ENCODE peak calls at places on chromosomes 6 and 20, in six cellular contexts. U, B, Z, E, M and K are unnamed samples.

GRCh38 chr6:4322846-4323309 is 187.5 kb upstream of the ECI2 start:
- DNase-seq in U (no peak), B (no peak), Z (no peak), E (no peak), M (no peak), K (no peak)

GRCh38 chr6:48113130-48113529 is 2.1 kb upstream of the PTCHD4 start:
- DNase-seq in U (no peak), B (no peak), Z (no peak), E (no peak), M (no peak), K (no peak)

GRCh38 chr6:37994238-37994637 is 174.7 kb downstream of the ZFAND3 start:
- DNase-seq in U (no peak), B (no peak), Z (peak; percentile 62), E (no peak), M (no peak), K (no peak)

GRCh38 chr6:145015739-145016558 is 719.4 kb downstream of the EPM2A start:
- DNase-seq in U (no peak), B (no peak), Z (peak; percentile 95), E (peak; percentile 87), M (peak; percentile 37), K (peak; percentile 22)

GRCh38 chr20:46350201-46350985 is 42.1 kb upstream of the CDH22 start:
- DNase-seq in U (peak; percentile 70), B (no peak), Z (peak; percentile 87), E (peak; percentile 81), M (peak; percentile 81), K (peak; percentile 84)

GRCh38 chr6:157116420-157116819 is 206.9 kb downstream of the TMEM242 start:
- DNase-seq in U (no peak), B (no peak), Z (no peak), E (no peak), M (no peak), K (no peak)

GRCh38 chr6:56220078-56220477 is 27.3 kb downstream of the COL21A1 start:
- DNase-seq in U (no peak), B (no peak), Z (no peak), E (no peak), M (no peak), K (no peak)

GRCh38 chr6:25288518-25288917 is 9.3 kb downstream of the CARMIL1 start:
- DNase-seq in U (no peak), B (no peak), Z (no peak), E (no peak), M (no peak), K (no peak)

GRCh38 chr6:15247750-15248450 is 2.0 kb downstream of the JARID2 start:
- DNase-seq in U (peak; percentile 57), B (peak; percentile 60), Z (peak; percentile 64), E (no peak), M (peak; percentile 71), K (peak; percentile 54)

GRCh38 chr20:25310921-25311728 is 63.2 kb downstream of the PYGB start:
- DNase-seq in U (no peak), B (no peak), Z (peak; percentile 51), E (no peak), M (no peak), K (peak; percentile 22)

GRCh38 chr20:32743237-32744112 is at the start of gene COMMD7:
- DNase-seq in U (peak; percentile 90), B (peak; percentile 54), Z (peak; percentile 42), E (no peak), M (peak; percentile 84), K (peak; percentile 71)

GRCh38 chr6:34236423-34237315 is at the start of gene HMGA1:
- DNase-seq in U (peak; percentile 83), B (peak; percentile 89), Z (peak; percentile 89), E (no peak), M (peak; percentile 98), K (peak; percentile 98)

GRCh38 chr6:34233867-34234266 is 2.8 kb upstream of the HMGA1 start:
- DNase-seq in U (no peak), B (no peak), Z (no peak), E (no peak), M (no peak), K (no peak)

GRCh38 chr6:34235605-34236422 is 859 bp upstream of the HMGA1 start:
- DNase-seq in U (no peak), B (peak; percentile 66), Z (peak; percentile 85), E (peak; percentile 77), M (peak; percentile 83), K (peak; percentile 80)

GRCh38 chr6:34232901-34233300 is 3.8 kb upstream of the HMGA1 start:
- DNase-seq in U (no peak), B (no peak), Z (no peak), E (no peak), M (no peak), K (no peak)

DNA sequence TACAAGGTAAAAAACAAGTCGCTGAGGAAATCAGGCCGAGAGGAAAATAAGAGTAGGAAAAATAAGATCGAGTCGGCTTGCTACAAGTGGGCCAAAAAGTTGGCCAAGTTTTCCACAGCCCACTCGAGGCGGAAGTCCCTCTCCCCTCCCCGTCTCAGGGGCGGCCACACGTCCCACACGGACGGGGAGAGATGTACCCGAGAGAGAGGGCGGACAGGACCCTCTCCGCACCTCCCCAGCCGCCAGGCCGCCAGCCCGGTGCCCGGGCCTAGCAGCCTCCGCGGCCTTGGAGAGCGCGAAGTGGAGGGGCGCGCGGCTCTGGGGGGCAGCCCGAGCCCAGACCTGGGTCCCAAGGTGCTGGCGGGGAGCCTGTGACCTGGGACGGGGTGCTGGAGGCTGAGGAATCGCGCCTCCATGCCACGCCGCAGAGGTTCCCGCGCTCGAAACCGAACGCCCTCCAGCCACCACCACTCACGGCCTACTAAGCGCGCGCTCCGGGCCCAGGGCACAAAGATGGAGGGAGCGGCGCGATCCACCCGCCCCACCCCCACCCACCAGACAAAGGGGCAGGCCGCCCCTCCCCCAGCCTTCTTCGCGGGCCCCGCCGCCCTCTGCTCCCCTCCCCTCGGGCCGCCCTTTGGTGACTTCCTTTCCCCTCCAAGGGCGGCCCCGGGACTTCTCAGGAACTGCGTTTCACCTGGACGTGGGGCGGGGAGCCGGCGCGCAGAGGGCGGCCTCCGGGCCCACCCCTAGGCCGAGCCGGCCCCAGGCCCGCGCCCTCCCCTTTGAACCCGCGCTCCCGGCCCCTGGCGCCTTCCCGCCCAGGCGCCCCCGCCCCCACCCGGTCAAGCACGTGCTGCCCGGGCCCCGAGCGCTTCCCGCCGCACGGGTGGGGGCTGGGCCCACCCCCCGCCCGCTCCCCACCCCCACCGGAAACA is 1.7 kb upstream of the HMGA1 start:
- DNase-seq in U (peak; percentile 96), B (no peak), Z (no peak), E (no peak), M (peak; percentile 70), K (peak; percentile 60)
- TF ChIP-seq CTCF in U (no peak), B (no peak), Z (no peak), E (no peak), M (no peak), K (no peak)

GRCh38 chr20:3781153-3781910 is at the start of gene SPEF1:
- DNase-seq in U (peak; percentile 95), B (no peak), Z (peak; percentile 94), E (peak; percentile 84), M (peak; percentile 89), K (peak; percentile 90)
- TF ChIP-seq CTCF in U (peak; percentile 61), B (no peak), Z (peak; percentile 41), E (peak; percentile 51), M (peak; percentile 15), K (peak; percentile 37)

GRCh38 chr6:106076139-106076538 is 10.0 kb upstream of the PRDM1 start:
- DNase-seq in U (no peak), B (no peak), Z (no peak), E (no peak), M (no peak), K (no peak)

GRCh38 chr6:106070626-106071025 is 15.5 kb upstream of the PRDM1 start:
- DNase-seq in U (no peak), B (no peak), Z (no peak), E (no peak), M (no peak), K (no peak)

GRCh38 chr6:106069478-106069877 is 16.7 kb upstream of the PRDM1 start:
- DNase-seq in U (no peak), B (no peak), Z (peak; percentile 91), E (peak; percentile 82), M (no peak), K (no peak)

GRCh38 chr6:106077170-106077569 is 9.0 kb upstream of the PRDM1 start:
- DNase-seq in U (no peak), B (no peak), Z (peak; percentile 26), E (no peak), M (no peak), K (no peak)

DNA sequence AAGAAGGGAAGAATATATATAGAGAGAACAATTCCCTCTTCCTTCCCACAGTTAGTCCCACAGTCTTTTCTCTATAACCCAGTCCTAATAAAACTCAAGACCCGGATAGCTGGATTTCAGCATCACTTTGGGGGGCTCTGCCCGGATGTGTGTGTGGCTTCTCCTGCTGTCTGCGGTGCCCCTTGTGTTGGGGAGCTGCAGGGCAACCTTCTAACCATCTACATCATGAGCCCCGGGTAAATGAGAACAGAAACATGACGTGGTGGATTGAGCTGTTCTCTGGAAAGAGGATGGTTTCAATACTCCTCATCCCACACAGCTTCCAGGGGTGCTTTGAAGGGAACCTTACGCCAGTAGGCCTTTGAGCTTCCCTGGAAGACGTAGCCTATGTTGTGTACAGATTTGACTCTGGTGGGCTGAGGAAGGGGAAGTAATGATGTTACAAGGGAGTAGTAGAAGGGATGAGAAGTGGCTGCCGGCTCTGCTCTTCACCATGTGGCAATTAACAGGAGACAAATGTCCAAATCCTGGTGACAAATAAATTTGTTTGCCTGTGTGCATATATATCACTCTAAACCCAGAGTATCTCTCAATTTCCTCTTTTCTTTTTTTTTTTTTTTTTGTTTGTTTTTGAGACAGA is 13.5 kb upstream of the PRDM1 start:
- DNase-seq in U (no peak), B (no peak), Z (no peak), E (no peak), M (no peak), K (no peak)
- TF ChIP-seq CTCF in U (peak; percentile 45), B (no peak), Z (no peak), E (no peak), M (no peak), K (no peak)

GRCh38 chr20:50153500-50154377 is at the start of gene PEDS1:
- DNase-seq in U (peak; percentile 88), B (peak; percentile 83), Z (peak; percentile 84), E (peak; percentile 61), M (peak; percentile 100), K (peak; percentile 99)

GRCh38 chr20:50151034-50151743 is 2.3 kb downstream of the PEDS1 start:
- DNase-seq in U (no peak), B (no peak), Z (peak; percentile 42), E (no peak), M (no peak), K (no peak)

GRCh38 chr20:50149481-50150254 is 3.9 kb downstream of the PEDS1 start:
- DNase-seq in U (no peak), B (no peak), Z (no peak), E (no peak), M (no peak), K (no peak)

GRCh38 chr20:50153153-50153499 is 397 bp downstream of the PEDS1 start:
- DNase-seq in U (no peak), B (no peak), Z (no peak), E (no peak), M (peak; percentile 54), K (peak; percentile 53)

DNA sequence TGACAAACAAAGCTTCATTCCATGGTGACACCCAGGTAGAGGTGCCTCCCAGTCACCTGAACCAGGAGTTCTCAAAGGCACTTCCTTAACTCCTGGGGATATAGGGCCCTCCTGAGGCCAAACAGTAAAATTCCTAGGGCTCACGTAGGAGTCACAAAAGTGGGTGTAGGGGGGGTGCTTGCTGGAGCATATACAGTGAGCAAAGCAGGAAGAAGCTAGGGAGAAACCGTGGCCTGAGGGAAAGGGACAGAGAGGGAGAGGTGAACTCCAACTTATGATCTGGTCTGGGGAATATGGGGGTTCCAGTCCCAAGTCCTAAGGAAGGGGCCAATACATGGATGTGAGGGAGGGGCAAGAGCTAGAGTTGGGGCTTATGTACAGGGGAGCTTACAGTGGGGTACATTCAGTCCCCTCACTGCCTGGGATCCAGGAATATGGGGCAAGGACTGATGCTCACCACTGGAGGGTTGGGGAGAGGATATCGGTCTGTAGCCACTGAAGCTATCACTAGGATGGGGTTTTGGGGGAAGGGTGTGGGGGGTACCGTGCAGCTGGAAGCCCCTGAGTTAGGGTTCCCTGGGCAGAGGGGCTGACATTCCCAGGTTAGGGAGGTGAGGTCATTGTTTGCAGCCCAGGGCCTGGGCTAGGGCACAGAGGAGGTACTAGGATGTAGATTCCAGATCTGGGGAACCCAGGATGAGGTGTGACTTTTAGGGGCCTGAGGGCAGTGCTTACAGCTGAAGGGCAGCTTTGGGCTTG is 950 bp downstream of the PEDS1 start:
- DNase-seq in U (no peak), B (no peak), Z (peak; percentile 19), E (peak; percentile 39), M (peak; percentile 32), K (no peak)
- TF ChIP-seq CTCF in U (peak; percentile 46), B (no peak), Z (no peak), E (peak; percentile 23), M (no peak), K (no peak)